ENCODE peak calls at places on chromosomes 11 and 22, in seven cellular contexts. K is head of caudate nucleus; D is gastrocnemius medialis; W is MCF 10A; V is Jurkat, Clone E6-1; C is activated naive CD8-positive, alpha-beta T cell treated with anti-CD3 and anti-CD28 coated beads, Interleukin-2, amount 10 ng/mL, durations not matched to agents 7 days and 5 days; A is ecto neural progenitor cell. H is an unnamed sample.

GRCh38 chr22:38120359-38121110 is 10.1 kb upstream of the BAIAP2L2 start:
- DNase-seq in K (no peak), D (no peak), W (peak), V (no peak), C (no peak), A (no peak), H (no peak)

GRCh38 chr11:95715777-95716241 is 73.8 kb downstream of the FAM76B start:
- DNase-seq in K (no peak), D (no peak), W (peak), V (peak), C (no peak), A (no peak), H (peak)

GRCh38 chr11:110710520-110711381 is 1.5 kb downstream of the ARHGAP20 start:
- DNase-seq in K (peak), D (peak), W (no peak), V (no peak), C (no peak), A (peak), H (no peak)

GRCh38 chr11:26297179-26297970 is 34.6 kb upstream of the ANO3 start:
- DNase-seq in K (no peak), D (no peak), W (peak), V (peak), C (no peak), A (no peak), H (peak)

GRCh38 chr11:16964501-16964900 is 49.7 kb downstream of the PLEKHA7 start:
- DNase-seq in K (no peak), D (no peak), W (no peak), V (no peak), C (no peak), A (no peak), H (no peak)

GRCh38 chr22:33807465-33807864 is 112.8 kb downstream of the LARGE1 start:
- DNase-seq in K (no peak), D (no peak), W (no peak), V (no peak), C (no peak), A (no peak), H (no peak)

GRCh38 chr22:22988150-22988549 is 82.2 kb upstream of the GNAZ start:
- DNase-seq in K (no peak), D (no peak), W (no peak), V (no peak), C (no peak), A (no peak), H (no peak)

GRCh38 chr22:48234011-48234410 is 1471.6 kb downstream of the TBC1D22A start:
- DNase-seq in K (no peak), D (no peak), W (no peak), V (no peak), C (no peak), A (peak), H (no peak)

H was measured in midbrain.